ENCODE peak calls at places on chromosomes 7 and 10, in eight cellular contexts. R, X, M, V, Q, N, W and J are unnamed samples.

GRCh38 chr7:135349746-135350145 is 116.1 kb downstream of the STRA8 start:
- DNase-seq in W (no peak), Q (no peak), M (no peak), N (peak; percentile 51), R (no peak), X (no peak), V (no peak), J (no peak)

GRCh38 chr10:71075759-71076472 is 136.5 kb upstream of the UNC5B start:
- DNase-seq in W (no peak), M (no peak), V (peak; percentile 39), X (no peak), N (no peak), R (no peak), Q (no peak), J (no peak)

GRCh38 chr10:71677261-71677660 is 42.3 kb downstream of the C10orf105 start:
- DNase-seq in Q (no peak), M (no peak), R (no peak), V (no peak), X (no peak), N (no peak), W (no peak), J (no peak)

GRCh38 chr10:65123120-65123519 is 1601.9 kb downstream of the REEP3 start:
- DNase-seq in X (no peak), W (no peak), M (no peak), Q (peak; percentile 86), V (no peak), N (no peak), R (no peak), J (no peak)

GRCh38 chr10:7527468-7527867 is 116.6 kb upstream of the SFMBT2 start:
- DNase-seq in M (no peak), X (no peak), R (no peak), W (no peak), V (no peak), N (no peak), Q (no peak), J (no peak)

GRCh38 chr7:43594020-43594419 is 11.1 kb downstream of the STK17A start:
- DNase-seq in W (no peak), V (no peak), Q (no peak), N (no peak), R (no peak), M (no peak), X (no peak), J (no peak)

GRCh38 chr7:117572826-117573620 is 93.2 kb downstream of the CFTR start:
- DNase-seq in R (no peak), M (no peak), V (no peak), W (no peak), N (no peak), X (no peak), Q (peak; percentile 65), J (no peak)

GRCh38 chr10:117260094-117260493 is 19.2 kb downstream of the SLC18A2 start:
- DNase-seq in Q (no peak), X (no peak), N (no peak), M (no peak), R (no peak), V (no peak), W (no peak), J (no peak)

GRCh38 chr7:31735991-31736982 is 49.3 kb downstream of the PPP1R17 start:
- DNase-seq in M (peak; percentile 41), W (peak; percentile 68), R (peak; percentile 54), Q (peak; percentile 79), N (peak; percentile 34), V (peak; percentile 87), X (peak; percentile 82), J (peak; percentile 21)

GRCh38 chr7:103947026-103947655 is 42.3 kb downstream of the RELN start:
- DNase-seq in W (no peak), V (no peak), R (no peak), Q (no peak), X (no peak), N (no peak), M (no peak), J (no peak)

GRCh38 chr10:60170250-60170649 is 219.4 kb downstream of the ANK3 start:
- DNase-seq in M (no peak), Q (peak; percentile 97), N (no peak), V (no peak), R (peak; percentile 75), X (peak; percentile 24), W (peak; percentile 39), J (no peak)

GRCh38 chr7:4700577-4701235 is 18.6 kb downstream of the FOXK1 start:
- DNase-seq in R (peak; percentile 91), N (peak; percentile 99), W (peak; percentile 3), X (peak; percentile 65), M (no peak), Q (no peak), V (no peak), J (no peak)

GRCh38 chr10:50367732-50368131 is 116.4 kb upstream of the ASAH2 start:
- DNase-seq in W (peak; percentile 25), N (peak; percentile 16), Q (peak; percentile 94), R (peak; percentile 63), M (no peak), V (no peak), X (peak; percentile 36), J (peak; percentile 44)

GRCh38 chr10:6195376-6195775 is 7.4 kb upstream of the PFKFB3 start:
- DNase-seq in V (no peak), M (no peak), Q (no peak), R (no peak), N (peak; percentile 84), W (no peak), X (no peak), J (no peak)

GRCh38 chr10:21184216-21184615 is 287.1 kb upstream of the NEBL start:
- DNase-seq in X (no peak), W (peak; percentile 91), N (no peak), Q (peak; percentile 75), R (peak; percentile 48), M (no peak), V (no peak), J (no peak)

GRCh38 chr7:46197833-46198540 is 276.9 kb upstream of the IGFBP3 start:
- DNase-seq in V (no peak), X (no peak), R (no peak), W (no peak), N (no peak), M (no peak), Q (no peak), J (no peak)

GRCh38 chr7:5282464-5283316 is at the start of gene SLC29A4:
- DNase-seq in V (no peak), R (peak; percentile 46), M (no peak), X (peak; percentile 71), N (no peak), Q (peak; percentile 19), W (no peak), J (no peak)

GRCh38 chr10:75633568-75633967 is 202.1 kb downstream of the LRMDA start:
- DNase-seq in Q (no peak), R (no peak), V (no peak), X (no peak), W (no peak), M (no peak), N (no peak), J (no peak)
- H3K27ac ChIP-seq in Q (no peak overlapping the region), R (no peak overlapping the region), V (no peak overlapping the region), X (no peak overlapping the region), W (no peak overlapping the region), M (no peak overlapping the region), N (no peak overlapping the region), J (no peak overlapping the region)

GRCh38 chr10:46298346-46299266 is 11.8 kb downstream of the ANTXRL start:
- DNase-seq in R (no peak), N (no peak), X (no peak), V (peak; percentile 30), M (peak; percentile 62), Q (no peak), W (no peak), J (no peak)

GRCh38 chr10:46297406-46298204 is 10.8 kb downstream of the ANTXRL start:
- DNase-seq in X (no peak), M (peak; percentile 36), V (peak; percentile 42), Q (no peak), R (no peak), W (no peak), N (no peak), J (no peak)

GRCh38 chr10:46299267-46299530 is 12.4 kb downstream of the ANTXRL start:
- DNase-seq in Q (no peak), X (no peak), W (no peak), V (no peak), M (no peak), N (no peak), R (no peak), J (no peak)

GRCh38 chr10:46294641-46295230 is 7.9 kb downstream of the ANTXRL start:
- DNase-seq in M (no peak), X (no peak), W (no peak), R (no peak), V (no peak), Q (no peak), N (no peak), J (no peak)

DNA sequence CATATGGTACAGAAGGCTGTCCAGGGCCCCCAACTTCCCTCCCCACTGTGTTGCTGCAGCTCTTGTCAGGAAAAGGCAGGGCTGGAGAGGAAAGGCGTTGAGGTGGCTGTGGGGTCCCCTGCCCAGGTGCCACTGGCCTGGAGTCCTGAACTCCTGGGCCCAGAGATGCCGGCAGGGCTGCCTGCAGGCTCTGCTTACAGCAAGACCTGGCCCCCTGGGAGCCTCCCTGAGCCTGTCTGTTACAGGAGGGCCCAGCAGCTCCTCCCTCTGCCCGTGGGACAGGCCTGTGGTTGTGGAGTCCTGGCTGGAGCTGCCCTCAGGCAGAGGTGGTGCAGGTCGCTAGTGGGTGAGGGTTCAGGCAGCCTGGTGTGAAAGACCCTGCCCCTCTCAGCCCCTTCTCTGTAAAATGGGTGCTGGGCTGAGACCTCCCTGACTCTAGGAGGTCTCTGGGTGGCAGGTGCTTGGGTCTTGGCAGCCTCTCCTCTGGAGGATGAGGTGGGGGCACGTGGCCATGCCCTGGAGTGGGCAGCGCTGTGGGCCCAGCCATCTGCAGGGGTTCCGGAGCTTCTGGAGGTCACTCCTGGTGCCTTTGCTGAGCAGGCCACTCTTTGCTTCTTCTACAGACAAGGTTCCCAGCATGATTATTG is 10.0 kb downstream of the ANTXRL start:
- DNase-seq in M (no peak), W (no peak), V (peak; percentile 41), Q (no peak), R (no peak), N (no peak), X (no peak), J (no peak)
- H3K79me2 ChIP-seq in M (no peaks in the 10 kb centered on the region), W (no peaks in the 10 kb centered on the region), V (no peaks in the 10 kb centered on the region), Q (no peaks in the 10 kb centered on the region), R (no peaks in the 10 kb centered on the region), N (no peaks in the 10 kb centered on the region), X (no peaks in the 10 kb centered on the region), J (no peaks in the 10 kb centered on the region)

DNA sequence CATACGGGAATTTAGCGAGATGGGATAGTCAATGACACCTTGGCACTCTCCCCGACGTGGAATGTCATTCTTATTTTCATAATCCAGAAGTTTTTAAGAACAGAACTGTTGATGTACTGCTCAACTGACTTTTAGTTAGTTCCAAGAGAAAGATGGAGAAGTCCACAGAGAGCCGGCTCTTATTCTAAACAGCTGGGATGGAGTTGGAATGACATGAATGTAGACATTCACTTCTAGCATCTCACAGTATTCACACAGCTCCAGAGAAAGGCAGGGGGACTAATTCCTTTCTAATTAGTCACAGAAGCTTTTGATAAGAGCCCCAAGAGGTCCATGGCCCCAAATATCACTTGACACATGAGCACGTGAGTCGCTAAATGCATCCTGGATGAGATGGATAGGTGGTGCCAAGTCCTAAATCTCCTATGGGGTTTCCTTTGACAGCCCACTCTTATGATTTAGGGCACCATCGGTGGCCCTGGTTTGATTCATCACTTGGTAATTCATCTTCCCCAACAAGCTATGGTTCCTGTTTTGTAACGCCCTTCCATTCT is 420.3 kb upstream of the AUTS2 start:
- DNase-seq in N (peak; percentile 73), W (no peak), X (no peak), Q (no peak), R (no peak), M (no peak), V (no peak), J (no peak)
- H3K27ac ChIP-seq in N (no peak overlapping the region), W (no peak overlapping the region), X (no peak overlapping the region), Q (no peak overlapping the region), R (no peak overlapping the region), M (no peak overlapping the region), V (no peak overlapping the region), J (no peak overlapping the region)

GRCh38 chr7:140176271-140176701 is 497 bp downstream of the KDM7A start:
- DNase-seq in N (no peak), R (no peak), W (no peak), X (peak; percentile 58), Q (no peak), V (no peak), M (no peak), J (peak; percentile 23)
- H3K79me2 ChIP-seq in N (peaks cover 25% of the 10 kb centered on the region), R (no peaks in the 10 kb centered on the region), W (peaks cover 22% of the 10 kb centered on the region), X (peaks cover 35% of the 10 kb centered on the region), Q (no peaks in the 10 kb centered on the region), V (peaks cover 3% of the 10 kb centered on the region), M (peaks cover 18% of the 10 kb centered on the region), J (no peaks in the 10 kb centered on the region)